ENCODE peak calls at places on chromosome 21, in ten cellular contexts. U, A, Y, Z, T, F, C, K, L and E are unnamed samples.

GRCh38 chr21:39282911-39283310 is 30.5 kb downstream of the BRWD1 start:
- DNase-seq in A (no peak), F (no peak), U (no peak), Z (no peak), K (no peak), Y (no peak), C (no peak), T (no peak), L (no peak), E (no peak)

GRCh38 chr21:43727571-43728466 is 8.9 kb downstream of the PDXK start:
- DNase-seq in Z (peak; percentile 70), F (no peak), U (peak; percentile 81), T (no peak), A (peak; percentile 75), L (no peak), K (peak; percentile 22), C (no peak), Y (peak; percentile 77), E (peak; percentile 78)

GRCh38 chr21:33419538-33420123 is 16.4 kb downstream of the IFNGR2 start:
- DNase-seq in C (no peak), L (no peak), Y (no peak), T (peak; percentile 68), A (no peak), U (no peak), K (peak; percentile 76), F (no peak), Z (peak; percentile 40), E (no peak)

GRCh38 chr21:33386222-33386784 is 16.9 kb upstream of the IFNGR2 start:
- DNase-seq in L (no peak), Z (no peak), U (no peak), K (no peak), T (no peak), C (no peak), F (no peak), A (peak; percentile 78), Y (no peak), E (peak; percentile 72)

GRCh38 chr21:39120876-39121599 is 62.2 kb downstream of the PSMG1 start:
- DNase-seq in U (no peak), C (no peak), Z (no peak), L (no peak), T (no peak), F (no peak), K (no peak), Y (no peak), A (peak; percentile 60), E (peak; percentile 63)

GRCh38 chr21:33403786-33404571 is 766 bp downstream of the IFNGR2 start:
- DNase-seq in A (peak; percentile 85), Z (peak; percentile 62), F (peak; percentile 42), T (peak; percentile 78), K (peak; percentile 49), C (peak; percentile 58), L (no peak), U (peak; percentile 79), Y (peak; percentile 76), E (peak; percentile 77)

GRCh38 chr21:32186843-32187242 is 92.0 kb downstream of the MIS18A start:
- DNase-seq in Y (no peak), U (no peak), L (no peak), T (no peak), Z (no peak), F (no peak), K (no peak), C (no peak), A (no peak), E (no peak)

GRCh38 chr21:42466700-42467612 is 29.1 kb downstream of the RSPH1 start:
- DNase-seq in L (no peak), F (peak; percentile 48), Z (no peak), A (peak; percentile 81), T (no peak), C (peak; percentile 52), U (peak; percentile 47), K (peak; percentile 7), Y (peak; percentile 30), E (peak; percentile 68)

GRCh38 chr21:33348728-33349127 is 24.0 kb downstream of the IFNAR1 start:
- DNase-seq in L (no peak), A (no peak), F (no peak), C (peak; percentile 19), U (no peak), K (no peak), T (no peak), Z (no peak), Y (no peak), E (no peak)

GRCh38 chr21:31803039-31804007 is 69.5 kb upstream of the HUNK start:
- DNase-seq in Y (no peak), Z (no peak), F (no peak), L (no peak), U (no peak), K (no peak), A (no peak), T (no peak), C (no peak), E (no peak)

GRCh38 chr21:41453198-41453597 is 27.2 kb downstream of the MX1 start:
- DNase-seq in K (no peak), C (no peak), L (no peak), Z (no peak), U (no peak), Y (no peak), F (no peak), A (no peak), T (no peak), E (no peak)

GRCh38 chr21:41449613-41450012 is 23.6 kb downstream of the MX1 start:
- DNase-seq in C (no peak), K (no peak), Z (peak; percentile 0), A (no peak), U (no peak), Y (no peak), F (no peak), L (no peak), T (no peak), E (no peak)

GRCh38 chr21:41446571-41446970 is 20.5 kb downstream of the MX1 start:
- DNase-seq in A (no peak), F (no peak), U (no peak), Z (no peak), L (no peak), T (no peak), Y (no peak), K (no peak), C (no peak), E (no peak)

GRCh38 chr21:41453761-41454160 is 27.7 kb downstream of the MX1 start:
- DNase-seq in A (no peak), L (no peak), K (no peak), C (no peak), Y (no peak), U (no peak), F (no peak), Z (no peak), T (no peak), E (no peak)

GRCh38 chr21:41451753-41452676 is 26.0 kb downstream of the MX1 start:
- DNase-seq in K (no peak), A (no peak), L (no peak), F (no peak), C (no peak), Z (peak; percentile 67), T (no peak), U (no peak), Y (no peak), E (no peak)
- H3K36me3 ChIP-seq in K (no peaks in the 10 kb centered on the region), A (no peaks in the 10 kb centered on the region), L (no peaks in the 10 kb centered on the region), F (no peaks in the 10 kb centered on the region), C (no peaks in the 10 kb centered on the region), Z (peaks cover 77% of the 10 kb centered on the region), T (peaks cover 12% of the 10 kb centered on the region), U (peaks cover 6% of the 10 kb centered on the region), Y (peaks cover 7% of the 10 kb centered on the region), E (no peaks in the 10 kb centered on the region)

DNA sequence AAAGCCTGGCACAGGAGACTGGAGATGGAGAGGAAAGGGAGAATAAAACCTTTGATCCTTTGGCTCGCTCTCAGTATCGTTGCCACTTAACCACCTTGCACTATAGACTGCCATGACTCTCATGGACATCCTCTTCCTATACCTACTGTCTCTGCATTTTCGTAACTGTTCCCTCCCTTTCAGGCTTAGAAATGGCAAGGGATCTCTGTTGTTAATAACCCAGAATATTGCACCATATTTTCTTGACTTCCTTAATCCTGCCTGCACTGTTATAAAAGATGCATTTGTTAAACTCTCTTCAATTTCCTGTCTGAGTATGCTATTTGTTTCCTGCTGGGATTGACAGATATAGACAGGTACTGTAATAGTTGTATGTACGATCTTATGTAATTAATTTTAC is 38.6 kb downstream of the CYYR1 start:
- DNase-seq in C (no peak), T (no peak), A (no peak), K (no peak), F (peak; percentile 35), U (no peak), Z (no peak), L (no peak), Y (no peak), E (no peak)
- H3K36me3 ChIP-seq in C (no peaks in the 10 kb centered on the region), T (no peaks in the 10 kb centered on the region), A (no peaks in the 10 kb centered on the region), K (no peaks in the 10 kb centered on the region), F (peaks cover 3% of the 10 kb centered on the region), U (no peaks in the 10 kb centered on the region), Z (no peaks in the 10 kb centered on the region), L (no peaks in the 10 kb centered on the region), Y (no peaks in the 10 kb centered on the region), E (no peaks in the 10 kb centered on the region)

GRCh38 chr21:14870841-14871126 is 194.0 kb downstream of the NRIP1 start:
- DNase-seq in K (no peak), C (no peak), Z (no peak), F (no peak), Y (no peak), T (no peak), A (no peak), U (no peak), L (no peak), E (no peak)
- H3K36me3 ChIP-seq in K (no peaks in the 10 kb centered on the region), C (no peaks in the 10 kb centered on the region), Z (no peaks in the 10 kb centered on the region), F (no peaks in the 10 kb centered on the region), Y (no peaks in the 10 kb centered on the region), T (no peaks in the 10 kb centered on the region), A (no peaks in the 10 kb centered on the region), U (no peaks in the 10 kb centered on the region), L (no peaks in the 10 kb centered on the region), E (no peaks in the 10 kb centered on the region)

DNA sequence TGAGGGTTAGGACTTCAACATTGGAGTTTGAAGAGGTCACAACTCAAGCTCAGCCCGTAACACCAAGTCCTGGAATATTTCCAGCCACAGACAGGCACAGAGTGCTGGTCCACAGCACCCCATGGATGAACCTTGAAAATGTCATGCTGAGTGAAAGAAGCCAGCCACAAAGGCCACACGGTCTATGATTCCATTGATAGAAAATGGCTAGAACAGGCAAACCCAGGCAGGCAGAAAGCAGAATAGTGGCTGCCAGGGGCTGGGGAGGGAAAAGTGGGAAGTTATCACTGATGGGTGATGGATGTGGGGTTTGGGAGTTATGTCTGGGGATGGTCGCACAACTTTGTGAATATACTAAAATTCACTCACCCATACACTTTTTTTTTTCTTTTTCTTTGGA is 21.3 kb downstream of the MX1 start:
- DNase-seq in F (no peak), A (no peak), T (no peak), K (no peak), Y (no peak), U (no peak), C (no peak), L (no peak), Z (no peak), E (no peak)
- H3K36me3 ChIP-seq in F (no peaks in the 10 kb centered on the region), A (no peaks in the 10 kb centered on the region), T (peaks cover 19% of the 10 kb centered on the region), K (no peaks in the 10 kb centered on the region), Y (peaks cover 32% of the 10 kb centered on the region), U (peaks cover 24% of the 10 kb centered on the region), C (no peaks in the 10 kb centered on the region), L (no peaks in the 10 kb centered on the region), Z (peaks cover 85% of the 10 kb centered on the region), E (no peaks in the 10 kb centered on the region)

DNA sequence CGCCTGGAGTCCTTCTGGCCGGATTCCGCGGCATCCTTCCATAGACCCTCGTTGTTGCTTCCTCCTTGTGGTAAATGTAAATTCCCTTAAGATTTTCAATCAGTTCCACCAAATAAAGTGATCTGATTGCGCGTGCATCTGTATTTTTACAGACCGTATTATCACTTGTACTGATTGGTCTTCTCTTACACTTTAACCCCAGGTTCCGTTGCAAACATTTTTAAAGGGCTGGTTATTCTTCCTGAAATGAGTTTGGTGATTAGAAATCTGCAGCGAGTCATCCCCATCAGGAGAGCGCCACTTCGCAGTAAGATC is 483 bp downstream of the YBEY start:
- DNase-seq in A (no peak), L (no peak), K (no peak), C (no peak), T (no peak), U (no peak), F (no peak), Y (no peak), Z (no peak), E (no peak)
- H3K36me3 ChIP-seq in A (peaks cover 40% of the 10 kb centered on the region), L (no peaks in the 10 kb centered on the region), K (peaks cover 19% of the 10 kb centered on the region), C (peaks cover 3% of the 10 kb centered on the region), T (peaks cover 22% of the 10 kb centered on the region), U (peaks cover 58% of the 10 kb centered on the region), F (peaks cover 27% of the 10 kb centered on the region), Y (peaks cover 6% of the 10 kb centered on the region), Z (peaks cover 33% of the 10 kb centered on the region), E (peaks cover 7% of the 10 kb centered on the region)